ENCODE peak calls at places on chromosomes 7 and 10, in eight cellular contexts. W is ascending aorta, V is fibroblast of the conjunctiva, I is GM23338, G is MV-4-11, E is M059J, K is anterior cingulate cortex, L is RCC 7860. T is an unnamed sample.

GRCh38 chr10:47309403-47310089 is 9.5 kb downstream of the GDF10 start:
- DNase-seq in G (no peak), L (no peak), I (peak; percentile 74), K (no peak), V (no peak), E (no peak), W (no peak), T (no peak)

GRCh38 chr10:84510121-84510520 is 181.7 kb downstream of the CCSER2 start:
- DNase-seq in W (no peak), V (no peak), K (no peak), E (peak; percentile 26), I (no peak), L (no peak), G (no peak), T (no peak)

GRCh38 chr10:92238586-92239098 is 52.2 kb downstream of the CPEB3 start:
- DNase-seq in V (peak; percentile 71), W (no peak), I (peak; percentile 32), K (peak; percentile 5), L (no peak), E (peak; percentile 63), G (peak; percentile 26), T (no peak)

GRCh38 chr7:150902078-150903033 is 50.0 kb downstream of the AOC1 start:
- DNase-seq in G (no peak), E (no peak), L (no peak), K (no peak), V (no peak), W (no peak), I (no peak), T (no peak)

GRCh38 chr7:157874870-157875229 is 538.0 kb downstream of the DNAJB6 start:
- DNase-seq in W (no peak), G (peak; percentile 17), L (no peak), V (no peak), K (no peak), E (no peak), I (no peak), T (no peak)

GRCh38 chr7:125828153-125828690 is 898.6 kb upstream of the POT1 start:
- DNase-seq in L (no peak), K (no peak), V (no peak), E (no peak), W (no peak), I (no peak), G (no peak), T (no peak)

GRCh38 chr7:108455524-108455832 is 758 bp downstream of the NRCAM start:
- DNase-seq in E (no peak), G (no peak), W (no peak), I (no peak), V (no peak), L (no peak), K (no peak), T (no peak)

GRCh38 chr7:98314469-98314868 is 33.0 kb downstream of the BRI3 start:
- DNase-seq in L (no peak), W (no peak), G (peak; percentile 85), K (no peak), I (no peak), V (no peak), E (no peak), T (no peak)

GRCh38 chr7:116653204-116653603 is 18.8 kb upstream of the MET start:
- DNase-seq in L (peak; percentile 90), W (no peak), I (no peak), V (no peak), K (no peak), E (peak; percentile 95), G (no peak), T (no peak)

GRCh38 chr7:590731-591551 is 71.3 kb upstream of the PDGFA start:
- DNase-seq in K (no peak), L (no peak), E (no peak), G (no peak), W (no peak), I (no peak), V (no peak), T (no peak)

GRCh38 chr7:132765861-132766260 is 189.6 kb upstream of the PLXNA4 start:
- DNase-seq in E (no peak), I (no peak), W (no peak), V (no peak), K (no peak), L (no peak), G (no peak), T (no peak)

T was measured in LNCaP clone FGC.